ENCODE peak calls at places on chromosomes 6 and 20, in six cellular contexts. H, S, N, G, C and T are unnamed samples.
A peak's percentile ranks its signal among the peaks of the same experiment; 100 is the strongest.

GRCh38 chr20:4064118-4064962 is 49.0 kb upstream of the RNF24 start:
- DNase-seq in H (peak; percentile 92), S (peak; percentile 98), N (peak; percentile 96), G (peak; percentile 86), C (no peak), T (no peak)

GRCh38 chr6:39855356-39855995 is 63.3 kb downstream of the DAAM2 start:
- DNase-seq in H (peak; percentile 44), S (no peak), N (peak; percentile 34), G (no peak), C (no peak), T (no peak)

GRCh38 chr6:44117397-44118128 is 9.7 kb downstream of the MRPL14 start:
- DNase-seq in H (peak; percentile 84), S (peak; percentile 82), N (peak; percentile 26), G (peak; percentile 77), C (no peak), T (no peak)

GRCh38 chr6:19812512-19813119 is 24.6 kb upstream of the ID4 start:
- DNase-seq in H (peak; percentile 54), S (peak; percentile 60), N (peak; percentile 67), G (peak; percentile 39), C (no peak), T (peak; percentile 69)

GRCh38 chr6:11785953-11786579 is 7.5 kb upstream of the ADTRP start:
- DNase-seq in H (no peak), S (no peak), N (no peak), G (no peak), C (peak; percentile 93), T (no peak)

GRCh38 chr6:36624461-36625160 is 30.4 kb downstream of the SRSF3 start:
- DNase-seq in H (no peak), S (no peak), N (no peak), G (no peak), C (no peak), T (no peak)

GRCh38 chr6:146968041-146968760 is 236.0 kb upstream of the STXBP5 start:
- DNase-seq in H (peak; percentile 84), S (peak; percentile 94), N (peak; percentile 93), G (peak; percentile 77), C (no peak), T (no peak)

GRCh38 chr6:19866900-19867627 is 29.9 kb downstream of the ID4 start:
- DNase-seq in H (peak; percentile 84), S (peak; percentile 92), N (peak; percentile 60), G (peak; percentile 81), C (no peak), T (no peak)

GRCh38 chr6:2108700-2109306 is 136.6 kb downstream of the GMDS start:
- DNase-seq in H (no peak), S (no peak), N (no peak), G (no peak), C (no peak), T (no peak)

GRCh38 chr6:99349620-99350141 is at the start of gene FAXC:
- DNase-seq in H (peak; percentile 50), S (peak; percentile 58), N (peak; percentile 52), G (peak; percentile 10), C (no peak), T (no peak)

GRCh38 chr6:126716012-126716411 is 376.1 kb downstream of the CENPW start:
- DNase-seq in H (peak; percentile 19), S (no peak), N (peak; percentile 45), G (peak; percentile 20), C (no peak), T (no peak)

GRCh38 chr20:22581437-22582385 is 2.7 kb downstream of the FOXA2 start:
- DNase-seq in H (no peak), S (no peak), N (no peak), G (no peak), C (no peak), T (no peak)

GRCh38 chr20:22582386-22582959 is 1.9 kb downstream of the FOXA2 start:
- DNase-seq in H (no peak), S (no peak), N (no peak), G (no peak), C (no peak), T (no peak)

GRCh38 chr20:22583773-22584629 is at the start of gene FOXA2:
- DNase-seq in H (no peak), S (peak; percentile 63), N (no peak), G (no peak), C (no peak), T (no peak)

GRCh38 chr20:22584630-22584921 is 204 bp upstream of the FOXA2 start:
- DNase-seq in H (no peak), S (peak; percentile 71), N (no peak), G (no peak), C (no peak), T (no peak)

GRCh38 chr20:22582960-22583772 is 1.2 kb downstream of the FOXA2 start:
- DNase-seq in H (no peak), S (peak; percentile 17), N (peak; percentile 17), G (no peak), C (no peak), T (no peak)
- H2AFZ ChIP-seq in H (no peak overlapping the region), S (peak overlapping the region; percentile 79), N (no peak overlapping the region), G (no peak overlapping the region), C (no peak overlapping the region), T (no peak overlapping the region)

GRCh38 chr6:27214126-27214601 is 33.3 kb upstream of the PRSS16 start:
- DNase-seq in H (no peak), S (no peak), N (no peak), G (no peak), C (no peak), T (no peak)
- H3K4me3 ChIP-seq in H (peak overlapping the region; percentile 58), S (peak overlapping the region; percentile 68), N (peak overlapping the region; percentile 75), G (peak overlapping the region; percentile 65), C (peak overlapping the region; percentile 69), T (no peak overlapping the region)

GRCh38 chr6:9131201-9131600 is 695.9 kb upstream of the SLC35B3 start:
- DNase-seq in H (no peak), S (no peak), N (no peak), G (no peak), C (no peak), T (no peak)
- H3K4me1 ChIP-seq in H (peaks cover 3% of the 10 kb centered on the region), S (no peaks in the 10 kb centered on the region), N (no peaks in the 10 kb centered on the region), G (peaks cover 6% of the 10 kb centered on the region), C (no peaks in the 10 kb centered on the region), T (no peaks in the 10 kb centered on the region)

DNA sequence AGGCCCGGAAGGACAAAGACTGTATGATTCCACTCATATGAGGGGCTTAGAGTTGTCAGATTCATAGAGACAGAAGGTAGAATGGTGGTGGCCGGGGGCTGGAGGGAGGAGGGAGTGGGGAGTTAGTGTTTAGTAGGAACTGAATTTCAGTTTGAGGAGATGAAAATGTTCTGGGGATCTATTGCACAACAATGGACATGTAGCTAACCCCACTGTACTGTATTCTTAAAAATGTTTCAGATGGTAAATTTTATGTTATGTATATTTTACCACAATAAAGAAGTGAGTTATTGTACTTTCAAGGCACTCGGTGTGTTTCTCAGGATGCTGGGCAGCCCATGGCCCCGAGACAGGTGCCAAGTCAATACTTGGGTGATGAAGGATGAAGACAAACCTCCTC is 25.4 kb downstream of the MAS1 start:
- DNase-seq in H (no peak), S (no peak), N (no peak), G (no peak), C (no peak), T (no peak)
- H2AFZ ChIP-seq in H (no peak overlapping the region), S (no peak overlapping the region), N (no peak overlapping the region), G (no peak overlapping the region), C (no peak overlapping the region), T (no peak overlapping the region)

GRCh38 chr20:38473353-38473795 is 731 bp downstream of the RALGAPB start:
- DNase-seq in H (peak; percentile 40), S (peak; percentile 40), N (peak; percentile 62), G (peak; percentile 16), C (no peak), T (peak; percentile 16)
- H3K4me3 ChIP-seq in H (peak overlapping the region; percentile 88), S (peak overlapping the region; percentile 88), N (peak overlapping the region; percentile 93), G (peak overlapping the region; percentile 81), C (peak overlapping the region; percentile 94), T (peak overlapping the region; percentile 98)

GRCh38 chr6:157096105-157096504 is 227.2 kb downstream of the TMEM242 start:
- DNase-seq in H (no peak), S (no peak), N (no peak), G (no peak), C (no peak), T (no peak)

GRCh38 chr6:157096522-157096921 is 226.8 kb downstream of the TMEM242 start:
- DNase-seq in H (no peak), S (no peak), N (no peak), G (no peak), C (no peak), T (no peak)

GRCh38 chr6:157094038-157094437 is 229.3 kb downstream of the TMEM242 start:
- DNase-seq in H (no peak), S (no peak), N (no peak), G (no peak), C (peak; percentile 28), T (peak; percentile 10)

GRCh38 chr6:157095569-157095968 is 227.8 kb downstream of the TMEM242 start:
- DNase-seq in H (no peak), S (no peak), N (no peak), G (no peak), C (no peak), T (no peak)

DNA sequence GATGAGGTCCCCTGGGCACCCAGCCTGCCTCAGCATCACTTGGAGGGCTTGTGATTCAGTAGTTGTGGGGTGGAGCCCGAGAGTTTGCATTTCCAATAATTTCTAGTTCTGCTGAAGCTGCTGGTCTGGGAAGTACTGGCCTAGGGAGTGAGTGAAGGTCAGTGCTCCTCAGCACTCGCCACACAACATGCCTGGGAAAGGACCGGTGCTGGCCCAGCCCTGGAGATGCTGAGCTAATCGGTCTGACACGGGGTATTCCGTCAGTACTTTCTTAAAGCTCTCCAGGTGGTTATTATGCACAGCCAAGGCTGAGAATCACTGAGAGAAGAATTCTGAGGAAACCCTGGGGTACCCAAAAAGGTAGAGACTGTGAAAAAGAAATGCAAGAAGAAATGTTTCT is 228.2 kb downstream of the TMEM242 start:
- DNase-seq in H (no peak), S (no peak), N (no peak), G (no peak), C (no peak), T (no peak)
- H3K4me1 ChIP-seq in H (no peaks in the 10 kb centered on the region), S (no peaks in the 10 kb centered on the region), N (peaks cover 4% of the 10 kb centered on the region), G (no peaks in the 10 kb centered on the region), C (peaks cover 11% of the 10 kb centered on the region), T (peaks cover 10% of the 10 kb centered on the region)